ENCODE peak calls at places on chromosome 13, in ten cellular contexts. One of them, this sample, is unnamed. For H3K9me3 and H3K36me3, the result is how much of the 10 kb centered on the place peaks cover.

GRCh38 chr13:37198629-37199028 is 93.2 kb upstream of the CSNK1A1L start:
- DNase-seq in GM23248: peak
- DNase-seq in heart left ventricle: no peak
- DNase-seq in ascending aorta: no peak
- DNase-seq in left ventricle myocardium inferior: no peak
- DNase-seq in OCI-LY7: no peak
- DNase-seq in mucosa of descending colon: no peak
- DNase-seq in fibroblast of lung: no peak
- DNase-seq in left lung: no peak
- DNase-seq in suprapubic skin: no peak
- DNase-seq in this sample: no peak

GRCh38 chr13:112725346-112726017 is 35.6 kb downstream of the ATP11A start:
- DNase-seq in heart left ventricle: peak
- DNase-seq in left lung: no peak
- DNase-seq in fibroblast of lung: peak
- DNase-seq in OCI-LY7: no peak
- DNase-seq in mucosa of descending colon: no peak
- DNase-seq in ascending aorta: no peak
- DNase-seq in suprapubic skin: no peak
- DNase-seq in GM23248: no peak
- DNase-seq in left ventricle myocardium inferior: no peak
- DNase-seq in this sample: no peak

GRCh38 chr13:44221657-44222056 is 152.0 kb upstream of the SERP2 start:
- DNase-seq in left lung: no peak
- DNase-seq in left ventricle myocardium inferior: no peak
- DNase-seq in ascending aorta: no peak
- DNase-seq in OCI-LY7: no peak
- DNase-seq in suprapubic skin: no peak
- DNase-seq in GM23248: no peak
- DNase-seq in mucosa of descending colon: no peak
- DNase-seq in heart left ventricle: no peak
- DNase-seq in fibroblast of lung: no peak
- DNase-seq in this sample: no peak

GRCh38 chr13:48562296-48563066 is 29.6 kb upstream of the RCBTB2 start:
- DNase-seq in ascending aorta: no peak
- DNase-seq in left ventricle myocardium inferior: no peak
- DNase-seq in suprapubic skin: no peak
- DNase-seq in left lung: no peak
- DNase-seq in mucosa of descending colon: no peak
- DNase-seq in GM23248: no peak
- DNase-seq in fibroblast of lung: peak
- DNase-seq in OCI-LY7: peak
- DNase-seq in heart left ventricle: no peak
- DNase-seq in this sample: no peak

GRCh38 chr13:22596157-22596863 is 584.5 kb upstream of the SGCG start:
- DNase-seq in ascending aorta: no peak
- DNase-seq in OCI-LY7: no peak
- DNase-seq in left lung: no peak
- DNase-seq in mucosa of descending colon: no peak
- DNase-seq in suprapubic skin: no peak
- DNase-seq in fibroblast of lung: no peak
- DNase-seq in heart left ventricle: no peak
- DNase-seq in left ventricle myocardium inferior: no peak
- DNase-seq in GM23248: peak
- DNase-seq in this sample: no peak

GRCh38 chr13:81927347-81927746 is 1586.4 kb upstream of the SPRY2 start:
- DNase-seq in OCI-LY7: no peak
- DNase-seq in mucosa of descending colon: no peak
- DNase-seq in fibroblast of lung: no peak
- DNase-seq in left ventricle myocardium inferior: no peak
- DNase-seq in left lung: no peak
- DNase-seq in heart left ventricle: no peak
- DNase-seq in GM23248: no peak
- DNase-seq in suprapubic skin: no peak
- DNase-seq in ascending aorta: no peak
- DNase-seq in this sample: no peak

GRCh38 chr13:104286566-104287290 is 1220.5 kb upstream of the SLC10A2 start:
- DNase-seq in ascending aorta: no peak
- DNase-seq in fibroblast of lung: no peak
- DNase-seq in OCI-LY7: no peak
- DNase-seq in suprapubic skin: no peak
- DNase-seq in GM23248: no peak
- DNase-seq in left lung: no peak
- DNase-seq in left ventricle myocardium inferior: no peak
- DNase-seq in mucosa of descending colon: no peak
- DNase-seq in heart left ventricle: no peak
- DNase-seq in this sample: no peak

GRCh38 chr13:20901668-20902437 is 693 bp downstream of the XPO4 start:
- DNase-seq in heart left ventricle: peak
- DNase-seq in OCI-LY7: peak
- DNase-seq in left lung: peak
- DNase-seq in GM23248: peak
- DNase-seq in left ventricle myocardium inferior: peak
- DNase-seq in ascending aorta: no peak
- DNase-seq in fibroblast of lung: peak
- DNase-seq in mucosa of descending colon: peak
- DNase-seq in suprapubic skin: no peak
- DNase-seq in this sample: peak

GRCh38 chr13:53276265-53276664 is 247.7 kb downstream of the OLFM4 start:
- DNase-seq in heart left ventricle: no peak
- DNase-seq in ascending aorta: no peak
- DNase-seq in fibroblast of lung: no peak
- DNase-seq in OCI-LY7: no peak
- DNase-seq in mucosa of descending colon: no peak
- DNase-seq in left lung: no peak
- DNase-seq in suprapubic skin: no peak
- DNase-seq in GM23248: no peak
- DNase-seq in left ventricle myocardium inferior: no peak
- DNase-seq in this sample: no peak

GRCh38 chr13:101575591-101575990 is 123.1 kb downstream of the ITGBL1 start:
- DNase-seq in left ventricle myocardium inferior: no peak
- DNase-seq in fibroblast of lung: no peak
- DNase-seq in ascending aorta: no peak
- DNase-seq in left lung: no peak
- DNase-seq in heart left ventricle: no peak
- DNase-seq in GM23248: peak
- DNase-seq in suprapubic skin: no peak
- DNase-seq in OCI-LY7: no peak
- DNase-seq in mucosa of descending colon: no peak
- DNase-seq in this sample: no peak

GRCh38 chr13:26111797-26112196 is 60.0 kb upstream of the SHISA2 start:
- DNase-seq in left lung: no peak
- DNase-seq in OCI-LY7: no peak
- DNase-seq in left ventricle myocardium inferior: no peak
- DNase-seq in heart left ventricle: no peak
- DNase-seq in fibroblast of lung: no peak
- DNase-seq in mucosa of descending colon: no peak
- DNase-seq in suprapubic skin: no peak
- DNase-seq in GM23248: no peak
- DNase-seq in ascending aorta: no peak
- DNase-seq in this sample: no peak
- H3K9me3 ChIP-seq in left lung: under half
- H3K9me3 ChIP-seq in OCI-LY7: under half
- H3K9me3 ChIP-seq in left ventricle myocardium inferior: under half
- H3K9me3 ChIP-seq in heart left ventricle: under half
- H3K9me3 ChIP-seq in fibroblast of lung: under half
- H3K9me3 ChIP-seq in mucosa of descending colon: under half
- H3K9me3 ChIP-seq in suprapubic skin: under half
- H3K9me3 ChIP-seq in GM23248: under half
- H3K9me3 ChIP-seq in ascending aorta: under half
- H3K9me3 ChIP-seq in this sample: under half

DNA sequence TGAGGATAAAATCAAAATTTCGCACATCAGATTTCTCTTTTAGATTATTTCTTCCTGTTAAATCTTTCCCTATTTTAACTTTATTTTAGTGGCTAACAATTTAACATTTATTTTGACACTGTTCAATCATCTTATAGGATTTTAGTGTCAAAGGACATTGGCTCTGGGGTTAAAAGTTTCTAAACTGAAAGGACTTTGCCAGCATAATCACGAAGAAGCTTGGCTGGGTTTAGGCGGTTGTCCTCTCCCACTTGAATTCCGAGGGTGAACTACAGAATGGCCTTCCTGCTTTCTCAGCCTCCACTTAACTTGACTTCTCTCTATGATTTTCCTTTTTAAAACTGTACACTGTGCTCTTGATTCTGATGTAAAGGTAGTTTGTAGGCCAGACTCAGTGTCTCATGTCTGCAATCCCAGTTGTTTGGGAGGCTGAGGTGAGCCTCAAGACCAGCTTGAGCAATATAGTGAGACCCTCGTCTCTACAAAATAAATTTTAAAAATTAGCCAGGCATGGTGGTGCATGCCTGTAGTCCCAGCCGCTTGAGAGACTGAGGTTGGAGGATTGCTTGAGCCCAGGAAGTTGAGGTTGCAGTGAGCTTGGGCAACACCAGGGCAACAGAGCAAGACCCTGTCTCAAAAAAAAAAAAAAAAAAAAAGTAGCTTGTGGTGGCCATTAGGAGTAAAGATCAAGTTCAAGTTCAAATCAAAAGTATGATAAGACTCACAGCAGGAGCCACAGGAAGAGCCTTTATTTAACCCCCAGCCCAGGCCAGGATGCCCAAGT is 54.8 kb upstream of the KATNAL1 start:
- DNase-seq in GM23248: peak
- DNase-seq in mucosa of descending colon: no peak
- DNase-seq in suprapubic skin: no peak
- DNase-seq in heart left ventricle: no peak
- DNase-seq in fibroblast of lung: no peak
- DNase-seq in left ventricle myocardium inferior: no peak
- DNase-seq in ascending aorta: no peak
- DNase-seq in OCI-LY7: no peak
- DNase-seq in left lung: no peak
- DNase-seq in this sample: no peak
- H3K4me3 ChIP-seq in GM23248: no peak
- H3K4me3 ChIP-seq in mucosa of descending colon: no peak
- H3K4me3 ChIP-seq in suprapubic skin: no peak
- H3K4me3 ChIP-seq in heart left ventricle: no peak
- H3K4me3 ChIP-seq in fibroblast of lung: no peak
- H3K4me3 ChIP-seq in left ventricle myocardium inferior: no peak
- H3K4me3 ChIP-seq in ascending aorta: no peak
- H3K4me3 ChIP-seq in OCI-LY7: no peak
- H3K4me3 ChIP-seq in left lung: no peak
- H3K4me3 ChIP-seq in this sample: no peak

GRCh38 chr13:31149604-31150003 is 12.1 kb downstream of the HSPH1 start:
- DNase-seq in OCI-LY7: no peak
- DNase-seq in left ventricle myocardium inferior: no peak
- DNase-seq in heart left ventricle: no peak
- DNase-seq in suprapubic skin: no peak
- DNase-seq in left lung: no peak
- DNase-seq in ascending aorta: no peak
- DNase-seq in mucosa of descending colon: no peak
- DNase-seq in GM23248: no peak
- DNase-seq in fibroblast of lung: no peak
- DNase-seq in this sample: no peak

GRCh38 chr13:31150315-31150985 is 11.3 kb downstream of the HSPH1 start:
- DNase-seq in heart left ventricle: no peak
- DNase-seq in left lung: no peak
- DNase-seq in mucosa of descending colon: no peak
- DNase-seq in left ventricle myocardium inferior: no peak
- DNase-seq in fibroblast of lung: no peak
- DNase-seq in ascending aorta: no peak
- DNase-seq in OCI-LY7: no peak
- DNase-seq in suprapubic skin: no peak
- DNase-seq in GM23248: no peak
- DNase-seq in this sample: no peak

GRCh38 chr13:31151837-31152236 is 9.9 kb downstream of the HSPH1 start:
- DNase-seq in mucosa of descending colon: no peak
- DNase-seq in left lung: no peak
- DNase-seq in OCI-LY7: no peak
- DNase-seq in left ventricle myocardium inferior: no peak
- DNase-seq in suprapubic skin: no peak
- DNase-seq in fibroblast of lung: no peak
- DNase-seq in GM23248: no peak
- DNase-seq in heart left ventricle: no peak
- DNase-seq in ascending aorta: no peak
- DNase-seq in this sample: no peak

GRCh38 chr13:31159306-31159705 is 2.4 kb downstream of the HSPH1 start:
- DNase-seq in fibroblast of lung: peak
- DNase-seq in left lung: no peak
- DNase-seq in GM23248: peak
- DNase-seq in ascending aorta: no peak
- DNase-seq in heart left ventricle: no peak
- DNase-seq in mucosa of descending colon: no peak
- DNase-seq in OCI-LY7: no peak
- DNase-seq in suprapubic skin: no peak
- DNase-seq in left ventricle myocardium inferior: no peak
- DNase-seq in this sample: no peak

DNA sequence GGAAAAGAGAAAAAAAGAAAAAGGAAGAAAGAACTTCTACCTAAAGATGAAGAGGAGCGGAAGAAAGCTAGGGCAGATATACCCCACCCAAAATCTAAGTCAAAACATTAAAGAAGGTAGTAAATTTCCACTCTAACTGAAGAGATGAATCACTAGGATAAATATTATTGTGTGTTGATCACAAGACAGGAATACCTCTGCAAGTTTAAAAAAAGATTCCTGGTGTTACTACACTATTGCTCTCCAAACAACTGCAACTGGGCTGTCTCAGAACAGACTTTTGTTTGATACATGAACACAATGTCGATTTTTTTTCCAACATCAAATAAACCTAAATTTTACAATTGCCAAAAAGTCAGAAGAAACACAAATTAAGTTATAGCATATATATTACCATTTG is 6.8 kb downstream of the HSPH1 start:
- DNase-seq in ascending aorta: no peak
- DNase-seq in left ventricle myocardium inferior: no peak
- DNase-seq in suprapubic skin: no peak
- DNase-seq in heart left ventricle: no peak
- DNase-seq in GM23248: no peak
- DNase-seq in OCI-LY7: no peak
- DNase-seq in mucosa of descending colon: no peak
- DNase-seq in fibroblast of lung: no peak
- DNase-seq in left lung: no peak
- DNase-seq in this sample: no peak
- H3K36me3 ChIP-seq in ascending aorta: half or more
- H3K36me3 ChIP-seq in left ventricle myocardium inferior: half or more
- H3K36me3 ChIP-seq in suprapubic skin: half or more
- H3K36me3 ChIP-seq in heart left ventricle: under half
- H3K36me3 ChIP-seq in GM23248: half or more
- H3K36me3 ChIP-seq in OCI-LY7: half or more
- H3K36me3 ChIP-seq in mucosa of descending colon: under half
- H3K36me3 ChIP-seq in fibroblast of lung: under half
- H3K36me3 ChIP-seq in left lung: under half
- H3K36me3 ChIP-seq in this sample: half or more

GRCh38 chr13:42229287-42229686 is 42.7 kb upstream of the AKAP11 start:
- DNase-seq in left ventricle myocardium inferior: no peak
- DNase-seq in suprapubic skin: no peak
- DNase-seq in ascending aorta: no peak
- DNase-seq in OCI-LY7: no peak
- DNase-seq in mucosa of descending colon: no peak
- DNase-seq in GM23248: no peak
- DNase-seq in fibroblast of lung: no peak
- DNase-seq in left lung: no peak
- DNase-seq in heart left ventricle: no peak
- DNase-seq in this sample: no peak
- H3K9me3 ChIP-seq in left ventricle myocardium inferior: under half
- H3K9me3 ChIP-seq in suprapubic skin: under half
- H3K9me3 ChIP-seq in ascending aorta: under half
- H3K9me3 ChIP-seq in OCI-LY7: under half
- H3K9me3 ChIP-seq in mucosa of descending colon: under half
- H3K9me3 ChIP-seq in GM23248: under half
- H3K9me3 ChIP-seq in fibroblast of lung: under half
- H3K9me3 ChIP-seq in left lung: under half
- H3K9me3 ChIP-seq in heart left ventricle: under half
- H3K9me3 ChIP-seq in this sample: under half

This sample was measured in MG63.